ENCODE peak calls at places on chromosomes 12 and 14, in four cellular contexts. A, U, I and J are unnamed samples.

GRCh38 chr14:28608438-28608837 is 158.1 kb upstream of the FOXG1 start:
- DNase-seq in A (no peak), U (no peak), I (no peak), J (no peak)

GRCh38 chr14:61472801-61473376 is 151.5 kb downstream of the PRKCH start:
- DNase-seq in A (no peak), U (no peak), I (no peak), J (peak; percentile 60)

GRCh38 chr12:71840226-71840847 is 778 bp downstream of the TBC1D15 start:
- DNase-seq in A (no peak), U (no peak), I (no peak), J (no peak)

GRCh38 chr12:23895792-23896218 is 53.7 kb downstream of the SOX5 start:
- DNase-seq in A (no peak), U (no peak), I (no peak), J (no peak)

GRCh38 chr14:50670196-50670875 is 2.2 kb upstream of the SAV1 start:
- DNase-seq in A (no peak), U (no peak), I (no peak), J (no peak)

GRCh38 chr12:12194206-12194605 is 72.6 kb downstream of the LRP6 start:
- DNase-seq in A (no peak), U (no peak), I (no peak), J (no peak)

GRCh38 chr12:4771960-4772566 is 51.9 kb downstream of the GALNT8 start:
- DNase-seq in A (no peak), U (no peak), I (no peak), J (no peak)

GRCh38 chr14:51209457-51209856 is 30.6 kb upstream of the TMX1 start:
- DNase-seq in A (no peak), U (no peak), I (no peak), J (no peak)

GRCh38 chr14:86675059-86675458 is 1145.1 kb downstream of the FLRT2 start:
- DNase-seq in A (no peak), U (no peak), I (no peak), J (no peak)

GRCh38 chr12:85697003-85697402 is 139.2 kb downstream of the RASSF9 start:
- DNase-seq in A (no peak), U (no peak), I (no peak), J (no peak)

GRCh38 chr14:105240811-105241576 is 7.3 kb upstream of the BTBD6 start:
- DNase-seq in A (no peak), U (no peak), I (no peak), J (no peak)

GRCh38 chr14:78704965-78705364 is 534.8 kb downstream of the NRXN3 start:
- DNase-seq in A (no peak), U (no peak), I (no peak), J (no peak)
- H3K27ac ChIP-seq in A (no peak overlapping the region), U (no peak overlapping the region), I (no peak overlapping the region), J (no peak overlapping the region)

GRCh38 chr14:89797148-89797547 is 157.4 kb downstream of the EFCAB11 start:
- DNase-seq in A (no peak), U (no peak), I (no peak), J (no peak)

GRCh38 chr14:89793367-89793716 is 161.2 kb downstream of the EFCAB11 start:
- DNase-seq in A (no peak), U (no peak), I (no peak), J (no peak)

GRCh38 chr14:89794096-89794495 is 160.4 kb downstream of the EFCAB11 start:
- DNase-seq in A (peak; percentile 80), U (no peak), I (no peak), J (no peak)

GRCh38 chr14:89787525-89787924 is 167.0 kb downstream of the EFCAB11 start:
- DNase-seq in A (no peak), U (no peak), I (no peak), J (no peak)

GRCh38 chr14:89792489-89793366 is 161.8 kb downstream of the EFCAB11 start:
- DNase-seq in A (no peak), U (no peak), I (no peak), J (no peak)
- H3K4me3 ChIP-seq in A (no peak overlapping the region), U (no peak overlapping the region), I (no peak overlapping the region), J (no peak overlapping the region)

GRCh38 chr14:18688346-18688745 is 87.4 kb downstream of the OR11H12 start:
- DNase-seq in A (no peak), U (no peak), I (no peak), J (no peak)
- H3K9me3 ChIP-seq in A (no peaks in the 10 kb centered on the region), U (no peaks in the 10 kb centered on the region), I (no peaks in the 10 kb centered on the region), J (no peaks in the 10 kb centered on the region)

GRCh38 chr12:120614873-120615272 is 25.6 kb upstream of the CABP1 start:
- DNase-seq in A (no peak), U (no peak), I (no peak), J (no peak)

GRCh38 chr12:120618954-120619615 is 21.3 kb upstream of the CABP1 start:
- DNase-seq in A (no peak), U (no peak), I (no peak), J (no peak)

GRCh38 chr12:120625557-120626419 is 14.6 kb upstream of the CABP1 start:
- DNase-seq in A (peak; percentile 78), U (no peak), I (no peak), J (no peak)

DNA sequence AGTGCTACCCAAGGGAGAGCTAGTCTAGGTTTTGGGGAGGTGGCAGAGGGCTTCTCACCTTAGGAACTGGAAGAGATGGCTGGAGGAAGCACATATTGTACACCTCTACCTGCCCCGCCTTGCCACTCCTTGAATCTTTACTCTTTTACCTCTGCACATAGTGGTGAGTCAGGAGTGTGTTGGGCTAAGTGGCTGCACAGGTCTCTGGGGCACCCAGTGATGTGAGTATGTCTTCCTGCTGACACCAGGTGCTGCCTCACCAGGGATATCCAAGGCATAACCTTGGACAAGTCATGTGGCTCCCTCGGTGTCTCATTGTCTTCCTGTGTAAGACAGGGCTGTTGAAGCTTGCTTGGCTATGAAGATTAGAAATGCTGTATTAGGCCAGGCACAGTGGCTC is 19.8 kb upstream of the CABP1 start:
- DNase-seq in A (no peak), U (no peak), I (no peak), J (no peak)
- H3K27ac ChIP-seq in A (no peak overlapping the region), U (no peak overlapping the region), I (no peak overlapping the region), J (no peak overlapping the region)

GRCh38 chr12:45214739-45215418 is 1.0 kb upstream of the ANO6 start:
- DNase-seq in A (no peak), U (no peak), I (no peak), J (no peak)

GRCh38 chr12:45214071-45214470 is 1.8 kb upstream of the ANO6 start:
- DNase-seq in A (no peak), U (no peak), I (no peak), J (no peak)

GRCh38 chr12:45216297-45216982 is 545 bp downstream of the ANO6 start:
- DNase-seq in A (peak; percentile 87), U (peak; percentile 70), I (peak; percentile 39), J (peak; percentile 42)

GRCh38 chr12:45216983-45217485 is 1.1 kb downstream of the ANO6 start:
- DNase-seq in A (no peak), U (no peak), I (no peak), J (no peak)

GRCh38 chr12:45215419-45216296 is at the start of gene ANO6:
- DNase-seq in A (peak; percentile 96), U (peak; percentile 93), I (peak; percentile 87), J (peak; percentile 75)
- H3K4me3 ChIP-seq in A (peak within 1 kb of the TSS; percentile 81), U (peak within 1 kb of the TSS; percentile 83), I (peak within 1 kb of the TSS; percentile 75), J (peak within 1 kb of the TSS; percentile 68)

GRCh38 chr12:43979450-43979849 is 143.6 kb downstream of the TMEM117 start:
- DNase-seq in A (no peak), U (no peak), I (no peak), J (no peak)
- H3K9me3 ChIP-seq in A (no peaks in the 10 kb centered on the region), U (no peaks in the 10 kb centered on the region), I (no peaks in the 10 kb centered on the region), J (no peaks in the 10 kb centered on the region)

GRCh38 chr14:101185946-101186345 is 282.4 kb upstream of the RTL1 start:
- DNase-seq in A (no peak), U (no peak), I (no peak), J (no peak)
- H3K27ac ChIP-seq in A (no peak overlapping the region), U (no peak overlapping the region), I (no peak overlapping the region), J (no peak overlapping the region)